ENCODE peak calls at places on chromosomes 11 and 22, in six cellular contexts. L, Z, F, H, O and T are unnamed samples.

GRCh38 chr11:1161410-1162152 is 3.8 kb downstream of the MUC5AC start:
- DNase-seq in L (no peak), Z (no peak), F (no peak), H (no peak), O (no peak), T (no peak)

GRCh38 chr22:29201722-29202230 is 3.9 kb upstream of the EMID1 start:
- DNase-seq in L (no peak), Z (no peak), F (no peak), H (no peak), O (no peak), T (no peak)

GRCh38 chr11:126544311-126545056 is 189.0 kb downstream of the ST3GAL4 start:
- DNase-seq in L (peak), Z (peak), F (no peak), H (peak), O (peak), T (peak)

GRCh38 chr22:45857519-45857918 is 119.4 kb downstream of the WNT7B start:
- DNase-seq in L (no peak), Z (no peak), F (no peak), H (no peak), O (no peak), T (no peak)

GRCh38 chr11:15605094-15605493 is 490.4 kb downstream of the INSC start:
- DNase-seq in L (no peak), Z (no peak), F (no peak), H (no peak), O (no peak), T (no peak)

GRCh38 chr11:11347583-11347982 is 5.5 kb downstream of the CSNK2A3 start:
- DNase-seq in L (no peak), Z (no peak), F (no peak), H (no peak), O (no peak), T (no peak)

GRCh38 chr22:39995346-39996252 is 845 bp downstream of the FAM83F start:
- DNase-seq in L (no peak), Z (no peak), F (no peak), H (no peak), O (no peak), T (no peak)

GRCh38 chr11:5280582-5281102 is 10.9 kb upstream of the HBE1 start:
- DNase-seq in L (peak), Z (peak), F (no peak), H (peak), O (no peak), T (peak)

GRCh38 chr22:27372969-27373670 is 428.4 kb downstream of the MN1 start:
- DNase-seq in L (peak), Z (no peak), F (no peak), H (no peak), O (peak), T (no peak)

GRCh38 chr22:46053563-46054090 is 76.7 kb upstream of the WNT7B start:
- DNase-seq in L (peak), Z (peak), F (peak), H (no peak), O (no peak), T (peak)

GRCh38 chr11:128868851-128869671 is 2.0 kb upstream of the KCNJ1 start:
- DNase-seq in L (no peak), Z (no peak), F (peak), H (no peak), O (no peak), T (no peak)

GRCh38 chr11:128874406-128874805 is 7.3 kb upstream of the KCNJ1 start:
- DNase-seq in L (no peak), Z (no peak), F (no peak), H (no peak), O (no peak), T (peak)

GRCh38 chr11:128871165-128871564 is 4.1 kb upstream of the KCNJ1 start:
- DNase-seq in L (no peak), Z (no peak), F (no peak), H (no peak), O (no peak), T (no peak)

GRCh38 chr11:128872094-128872493 is 5.0 kb upstream of the KCNJ1 start:
- DNase-seq in L (no peak), Z (no peak), F (no peak), H (no peak), O (no peak), T (no peak)

DNA sequence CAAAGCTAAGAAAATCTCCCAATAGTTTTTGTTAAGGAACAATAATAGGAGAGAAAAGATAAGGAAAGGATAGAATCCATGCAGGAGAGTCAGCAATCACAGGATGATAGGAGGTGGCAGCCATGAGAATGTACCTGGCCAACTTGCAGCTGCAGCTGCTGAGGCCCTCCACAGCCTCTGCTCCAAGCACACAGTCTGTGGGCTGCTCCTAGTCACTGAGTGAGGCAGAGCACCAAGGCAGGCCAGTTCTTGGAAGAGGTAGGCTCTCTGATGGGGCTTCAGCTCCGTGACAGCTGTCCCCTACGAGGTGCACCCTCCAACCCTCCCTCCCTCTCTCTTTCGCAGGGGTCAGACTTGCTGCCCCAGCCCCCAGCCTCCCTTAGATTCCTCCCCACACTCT is 5.5 kb upstream of the KCNJ1 start:
- DNase-seq in L (no peak), Z (no peak), F (no peak), H (no peak), O (no peak), T (no peak)
- H3K4me3 ChIP-seq in L (no peak), Z (no peak), F (no peak), H (no peak), O (no peak), T (no peak)

DNA sequence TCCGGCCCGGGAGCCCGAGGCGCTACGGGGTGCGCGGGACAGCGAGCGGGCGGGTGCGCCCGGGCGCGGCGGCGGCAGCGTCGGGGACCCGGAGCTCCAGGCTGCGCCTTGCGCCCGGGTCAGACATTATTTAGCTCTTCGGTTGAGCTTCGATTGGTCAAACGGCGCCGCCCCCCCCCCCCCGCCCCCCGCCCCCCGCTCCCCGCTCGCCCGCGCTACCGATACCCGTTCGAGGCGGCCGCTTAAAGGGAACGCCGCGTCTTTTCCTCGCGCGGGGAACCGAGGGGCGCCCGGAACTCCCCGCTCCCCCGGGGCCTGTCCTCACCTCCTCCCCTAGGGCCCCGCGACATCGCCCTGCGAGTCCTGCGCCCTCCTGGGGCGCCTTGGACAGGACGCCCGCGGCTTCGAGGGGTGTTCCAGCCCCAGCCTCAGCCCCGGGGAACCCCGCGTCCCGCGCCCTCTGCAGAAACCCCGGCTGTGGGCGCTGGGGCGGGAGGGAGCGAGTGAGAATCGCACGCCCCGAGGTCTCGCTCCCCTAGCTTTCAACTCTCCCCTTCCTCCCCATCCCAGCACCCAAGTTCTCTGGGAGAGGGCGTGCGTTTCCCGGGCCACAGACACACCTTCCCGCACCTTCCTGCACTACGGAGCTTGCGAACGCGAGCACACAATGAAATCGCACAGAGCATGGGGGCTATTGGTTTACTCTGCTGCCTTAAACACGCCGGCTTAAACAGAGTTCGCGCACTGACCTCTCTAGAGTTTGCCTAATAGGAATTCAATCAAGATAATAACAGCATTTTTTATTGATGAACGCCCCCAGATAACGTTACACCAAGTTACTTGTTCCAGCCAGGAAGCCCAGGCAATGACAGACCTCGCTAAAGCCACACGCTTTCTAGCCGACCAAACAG is at the start of gene BDNF:
- DNase-seq in L (peak), Z (peak), F (no peak), H (no peak), O (peak), T (peak)
- H3K4me3 ChIP-seq in L (peak), Z (peak), F (no peak), H (peak), O (peak), T (peak)

GRCh38 chr11:73152086-73152853 is 10.2 kb upstream of the FCHSD2 start:
- DNase-seq in L (no peak), Z (no peak), F (no peak), H (no peak), O (no peak), T (no peak)

GRCh38 chr11:73154178-73154577 is 12.1 kb upstream of the FCHSD2 start:
- DNase-seq in L (no peak), Z (no peak), F (peak), H (no peak), O (no peak), T (no peak)

GRCh38 chr11:73156114-73156513 is 14.0 kb upstream of the FCHSD2 start:
- DNase-seq in L (no peak), Z (no peak), F (no peak), H (no peak), O (no peak), T (no peak)

GRCh38 chr11:73151371-73151870 is 9.3 kb upstream of the FCHSD2 start:
- DNase-seq in L (no peak), Z (no peak), F (no peak), H (no peak), O (no peak), T (no peak)

DNA sequence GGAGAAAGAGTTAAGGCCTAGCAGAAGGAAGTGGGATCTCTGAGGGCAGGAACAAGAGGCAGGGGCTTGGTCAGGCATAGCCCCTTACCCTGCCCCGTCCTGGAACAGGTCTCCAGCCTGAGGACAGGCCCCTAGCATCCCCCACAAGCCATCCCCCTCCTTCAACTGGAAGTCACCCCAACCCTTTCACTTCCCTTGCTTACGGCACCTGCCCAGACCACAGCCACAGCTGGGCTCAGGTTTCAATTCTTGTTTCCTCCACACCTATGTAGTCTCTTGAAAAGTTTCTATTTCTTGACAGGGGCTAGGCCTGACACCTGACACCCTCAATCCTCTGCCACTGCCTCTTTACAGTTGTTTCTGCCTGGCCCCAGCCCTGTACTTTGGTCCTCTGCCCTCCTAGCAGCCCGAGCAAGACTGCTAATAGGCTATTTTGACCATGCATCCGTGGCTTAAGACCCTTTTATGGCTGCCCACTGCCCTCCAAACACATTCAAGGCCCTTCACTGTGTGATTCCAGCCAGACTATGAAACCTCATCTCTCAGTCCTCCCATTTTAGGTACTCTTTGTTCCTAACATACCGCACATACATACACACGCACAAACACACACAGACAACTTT is 10.9 kb upstream of the FCHSD2 start:
- DNase-seq in L (no peak), Z (no peak), F (peak), H (no peak), O (no peak), T (no peak)
- H3K4me3 ChIP-seq in L (no peak), Z (no peak), F (peak), H (no peak), O (no peak), T (no peak)

DNA sequence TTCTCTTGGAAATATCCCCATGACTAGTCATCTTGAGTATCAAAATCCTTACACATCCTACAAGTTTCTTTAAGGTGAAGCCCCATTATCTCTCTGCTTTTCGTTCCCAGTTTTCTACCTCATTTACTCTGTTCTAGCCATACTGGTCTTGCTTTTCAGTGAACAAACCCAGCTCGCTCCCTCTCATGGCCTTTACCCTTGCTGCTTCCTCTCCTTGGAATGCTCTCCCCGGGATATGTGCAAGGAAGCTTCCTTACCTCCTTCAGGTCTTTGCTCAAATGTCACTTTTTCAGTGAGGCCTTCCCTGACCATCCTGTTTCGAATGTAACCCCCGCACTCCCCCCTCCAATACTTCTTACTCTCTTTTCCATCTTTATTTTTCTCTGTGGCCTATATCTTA is 331.8 kb downstream of the DYNC2H1 start:
- DNase-seq in L (no peak), Z (no peak), F (no peak), H (no peak), O (no peak), T (no peak)
- H3K4me3 ChIP-seq in L (no peak), Z (no peak), F (no peak), H (no peak), O (no peak), T (no peak)